ENCODE peak calls at places on chromosomes 1 and 21, in four cellular contexts. One of them, this sample, is unnamed.

GRCh38 chr1:175307160-175307559 is 114.6 kb upstream of the KIAA0040 start:
- DNase-seq in GM12878: no peak
- DNase-seq in SK-N-SH: no peak
- DNase-seq in K562: no peak
- DNase-seq in this sample: no peak

GRCh38 chr1:194295690-194296089 is 1109.3 kb upstream of the B3GALT2 start:
- DNase-seq in SK-N-SH: no peak
- DNase-seq in K562: no peak
- DNase-seq in GM12878: no peak
- DNase-seq in this sample: no peak

GRCh38 chr1:206493279-206493678 is 14.1 kb upstream of the RASSF5 start:
- DNase-seq in K562: no peak
- DNase-seq in SK-N-SH: no peak
- DNase-seq in GM12878: no peak
- DNase-seq in this sample: no peak

GRCh38 chr1:42936309-42937078 is 22.2 kb downstream of the SLC2A1 start:
- DNase-seq in SK-N-SH: no peak
- DNase-seq in K562: peak
- DNase-seq in GM12878: no peak
- DNase-seq in this sample: no peak

GRCh38 chr1:39592069-39592468 is 15.5 kb upstream of the PABPC4 start:
- DNase-seq in GM12878: no peak
- DNase-seq in K562: no peak
- DNase-seq in SK-N-SH: no peak
- DNase-seq in this sample: no peak

GRCh38 chr1:93700532-93701469 is 19.2 kb upstream of the BCAR3 start:
- DNase-seq in GM12878: no peak
- DNase-seq in SK-N-SH: no peak
- DNase-seq in K562: no peak
- DNase-seq in this sample: no peak

GRCh38 chr1:29426701-29427279 is 190.5 kb downstream of the PTPRU start:
- DNase-seq in K562: no peak
- DNase-seq in SK-N-SH: peak
- DNase-seq in GM12878: no peak
- DNase-seq in this sample: no peak

GRCh38 chr1:118360817-118361216 is 175.8 kb upstream of the SPAG17 start:
- DNase-seq in K562: no peak
- DNase-seq in SK-N-SH: no peak
- DNase-seq in GM12878: no peak
- DNase-seq in this sample: no peak

GRCh38 chr1:248622491-248623106 is 12.3 kb downstream of the OR2T11 start:
- DNase-seq in GM12878: no peak
- DNase-seq in SK-N-SH: peak
- DNase-seq in K562: peak
- DNase-seq in this sample: no peak

GRCh38 chr1:8652607-8653046 is 164.8 kb downstream of the RERE start:
- DNase-seq in K562: no peak
- DNase-seq in SK-N-SH: no peak
- DNase-seq in GM12878: no peak
- DNase-seq in this sample: no peak

GRCh38 chr1:3434406-3435110 is 19.9 kb upstream of the ARHGEF16 start:
- DNase-seq in SK-N-SH: no peak
- DNase-seq in GM12878: no peak
- DNase-seq in K562: no peak
- DNase-seq in this sample: no peak

GRCh38 chr1:234612352-234613127 is 2.6 kb upstream of the IRF2BP2 start:
- DNase-seq in SK-N-SH: peak
- DNase-seq in K562: peak
- DNase-seq in GM12878: peak
- DNase-seq in this sample: peak

GRCh38 chr1:200762089-200762488 is 23.4 kb downstream of the CAMSAP2 start:
- DNase-seq in K562: no peak
- DNase-seq in SK-N-SH: no peak
- DNase-seq in GM12878: no peak
- DNase-seq in this sample: no peak

GRCh38 chr1:118986291-118986838 is 1.8 kb downstream of the TBX15 start:
- DNase-seq in SK-N-SH: no peak
- DNase-seq in K562: no peak
- DNase-seq in GM12878: no peak
- DNase-seq in this sample: no peak

GRCh38 chr21:29075706-29076447 is 2.4 kb upstream of the CCT8 start:
- DNase-seq in K562: no peak
- DNase-seq in SK-N-SH: no peak
- DNase-seq in GM12878: no peak
- DNase-seq in this sample: no peak

GRCh38 chr1:50983403-50983802 is 13.4 kb downstream of the CDKN2C start:
- DNase-seq in SK-N-SH: no peak
- DNase-seq in K562: no peak
- DNase-seq in GM12878: no peak
- DNase-seq in this sample: no peak

GRCh38 chr1:115807723-115808122 is 33.2 kb downstream of the NHLH2 start:
- DNase-seq in GM12878: peak
- DNase-seq in K562: peak
- DNase-seq in SK-N-SH: peak
- DNase-seq in this sample: peak

GRCh38 chr21:45381865-45382697 is 22.9 kb upstream of the COL18A1 start:
- DNase-seq in SK-N-SH: no peak
- DNase-seq in GM12878: no peak
- DNase-seq in K562: no peak
- DNase-seq in this sample: peak

GRCh38 chr1:14320518-14320917 is 278.0 kb upstream of the KAZN start:
- DNase-seq in GM12878: no peak
- DNase-seq in K562: no peak
- DNase-seq in SK-N-SH: no peak
- DNase-seq in this sample: no peak

GRCh38 chr1:209692296-209692695 is 12.3 kb upstream of the HSD11B1 start:
- DNase-seq in GM12878: no peak
- DNase-seq in SK-N-SH: no peak
- DNase-seq in K562: no peak
- DNase-seq in this sample: no peak

GRCh38 chr1:56509713-56510641 is 69.4 kb downstream of the PLPP3 start:
- DNase-seq in SK-N-SH: no peak
- DNase-seq in K562: peak
- DNase-seq in GM12878: no peak
- DNase-seq in this sample: peak

GRCh38 chr1:8712413-8713229 is 104.8 kb downstream of the RERE start:
- DNase-seq in K562: peak
- DNase-seq in SK-N-SH: no peak
- DNase-seq in GM12878: no peak
- DNase-seq in this sample: no peak

GRCh38 chr1:150813028-150813707 is 5.1 kb upstream of the CTSK start:
- DNase-seq in K562: peak
- DNase-seq in GM12878: no peak
- DNase-seq in SK-N-SH: peak
- DNase-seq in this sample: peak

GRCh38 chr1:236147068-236147467 is 4.7 kb downstream of the GPR137B start:
- DNase-seq in SK-N-SH: no peak
- DNase-seq in GM12878: no peak
- DNase-seq in K562: no peak
- DNase-seq in this sample: no peak

GRCh38 chr21:42524341-42525227 is 10.9 kb downstream of the SLC37A1 start:
- DNase-seq in GM12878: peak
- DNase-seq in SK-N-SH: no peak
- DNase-seq in K562: no peak
- DNase-seq in this sample: peak

GRCh38 chr1:19591482-19592093 is 52.5 kb upstream of the NBL1 start:
- DNase-seq in K562: no peak
- DNase-seq in GM12878: no peak
- DNase-seq in SK-N-SH: no peak
- DNase-seq in this sample: no peak
- TF ChIP-seq USF1 in K562: no peak
- TF ChIP-seq USF1 in GM12878: no peak
- TF ChIP-seq USF1 in SK-N-SH: no peak
- TF ChIP-seq USF1 in this sample: no peak

GRCh38 chr21:43658769-43659135 is 536 bp downstream of the HSF2BP start:
- DNase-seq in SK-N-SH: peak
- DNase-seq in GM12878: no peak
- DNase-seq in K562: no peak
- DNase-seq in this sample: no peak
- TF ChIP-seq USF1 in SK-N-SH: no peak
- TF ChIP-seq USF1 in GM12878: no peak
- TF ChIP-seq USF1 in K562: no peak
- TF ChIP-seq USF1 in this sample: no peak

DNA sequence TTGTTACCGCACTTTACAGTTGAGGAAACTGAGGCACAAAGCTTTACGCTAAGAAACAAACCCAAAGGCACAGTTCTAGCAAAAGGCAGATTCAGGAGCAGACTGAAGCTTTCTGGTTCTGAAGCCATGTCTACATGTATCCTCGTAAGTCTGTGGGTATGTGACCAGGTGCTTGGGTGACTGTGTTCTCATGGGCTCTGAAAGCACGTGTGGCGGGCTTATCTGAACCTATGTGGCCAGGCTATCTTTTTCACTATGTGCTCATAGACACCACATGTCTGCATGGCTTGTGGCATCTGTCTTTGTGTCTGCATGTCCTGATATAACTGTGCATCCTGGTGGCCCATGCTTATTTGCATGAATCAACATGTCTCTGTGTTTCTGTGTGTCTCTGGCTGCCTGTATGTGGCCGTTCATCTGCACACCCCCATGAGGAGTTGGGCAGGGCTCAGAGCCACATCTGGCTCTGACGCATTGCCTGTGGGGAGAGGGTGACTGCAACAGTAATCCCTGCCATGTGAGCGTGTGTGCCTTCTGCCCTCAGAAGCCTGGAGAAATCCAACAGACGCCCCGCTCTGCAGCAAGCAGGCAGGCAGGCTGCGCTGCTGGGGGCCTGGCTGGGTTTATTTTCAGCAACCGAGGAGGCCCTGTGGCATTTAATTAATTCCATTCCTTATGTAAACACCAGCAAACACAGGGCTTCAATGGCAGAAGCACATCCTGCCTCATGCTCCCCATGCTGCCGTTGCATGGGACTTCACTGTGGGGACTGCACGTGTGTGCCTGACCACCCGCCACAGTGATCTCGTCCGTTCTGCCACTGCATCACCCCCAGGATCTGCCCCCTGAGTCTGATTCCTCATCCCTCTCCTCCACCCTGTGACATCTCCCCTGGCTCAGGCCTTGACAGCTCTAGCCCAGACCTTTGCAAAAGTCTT is 115.4 kb downstream of the TRABD2B start:
- DNase-seq in SK-N-SH: peak
- DNase-seq in GM12878: no peak
- DNase-seq in K562: no peak
- DNase-seq in this sample: no peak
- TF ChIP-seq USF1 in SK-N-SH: no peak
- TF ChIP-seq USF1 in GM12878: no peak
- TF ChIP-seq USF1 in K562: no peak
- TF ChIP-seq USF1 in this sample: no peak

GRCh38 chr1:224852901-224853568 is 76.4 kb upstream of the DNAH14 start:
- DNase-seq in K562: peak
- DNase-seq in SK-N-SH: peak
- DNase-seq in GM12878: peak
- DNase-seq in this sample: no peak
- TF ChIP-seq USF1 in K562: no peak
- TF ChIP-seq USF1 in SK-N-SH: no peak
- TF ChIP-seq USF1 in GM12878: no peak
- TF ChIP-seq USF1 in this sample: no peak

GRCh38 chr1:227916655-227917054 is 31.1 kb downstream of the WNT9A start:
- DNase-seq in SK-N-SH: no peak
- DNase-seq in K562: no peak
- DNase-seq in GM12878: no peak
- DNase-seq in this sample: no peak

GRCh38 chr1:227918083-227918700 is 29.5 kb downstream of the WNT9A start:
- DNase-seq in K562: no peak
- DNase-seq in SK-N-SH: no peak
- DNase-seq in GM12878: no peak
- DNase-seq in this sample: no peak

GRCh38 chr1:227918736-227919135 is 29.0 kb downstream of the WNT9A start:
- DNase-seq in K562: no peak
- DNase-seq in SK-N-SH: no peak
- DNase-seq in GM12878: no peak
- DNase-seq in this sample: no peak

GRCh38 chr1:227915564-227916553 is 31.9 kb downstream of the WNT9A start:
- DNase-seq in SK-N-SH: no peak
- DNase-seq in K562: no peak
- DNase-seq in GM12878: no peak
- DNase-seq in this sample: no peak

GRCh38 chr1:227917081-227917950 is 30.4 kb downstream of the WNT9A start:
- DNase-seq in GM12878: no peak
- DNase-seq in K562: no peak
- DNase-seq in SK-N-SH: no peak
- DNase-seq in this sample: no peak
- TF ChIP-seq USF1 in GM12878: no peak
- TF ChIP-seq USF1 in K562: no peak
- TF ChIP-seq USF1 in SK-N-SH: no peak
- TF ChIP-seq USF1 in this sample: no peak

GRCh38 chr21:40340357-40340756 is 473.1 kb downstream of the PCP4 start:
- DNase-seq in K562: no peak
- DNase-seq in GM12878: no peak
- DNase-seq in SK-N-SH: peak
- DNase-seq in this sample: no peak

GRCh38 chr21:40334159-40334558 is 466.9 kb downstream of the PCP4 start:
- DNase-seq in SK-N-SH: no peak
- DNase-seq in K562: no peak
- DNase-seq in GM12878: no peak
- DNase-seq in this sample: no peak

GRCh38 chr21:40335689-40336088 is 468.5 kb downstream of the PCP4 start:
- DNase-seq in SK-N-SH: no peak
- DNase-seq in GM12878: no peak
- DNase-seq in K562: no peak
- DNase-seq in this sample: no peak

GRCh38 chr21:40339050-40339449 is 471.8 kb downstream of the PCP4 start:
- DNase-seq in GM12878: no peak
- DNase-seq in K562: no peak
- DNase-seq in SK-N-SH: no peak
- DNase-seq in this sample: no peak

GRCh38 chr21:40337981-40338380 is 470.7 kb downstream of the PCP4 start:
- DNase-seq in SK-N-SH: no peak
- DNase-seq in GM12878: no peak
- DNase-seq in K562: no peak
- DNase-seq in this sample: no peak
- TF ChIP-seq USF1 in SK-N-SH: no peak
- TF ChIP-seq USF1 in GM12878: no peak
- TF ChIP-seq USF1 in K562: no peak
- TF ChIP-seq USF1 in this sample: no peak

This sample was measured in WTC11.